ENCODE peak calls at places on chromosomes 1 and 21, in nine cellular contexts. E is progenitor cell of endocrine pancreas, G is osteocyte, C is epithelial cell of esophagus, J is endodermal cell, K is bronchial epithelial cell, O is heart left ventricle, A is lower lobe of right lung, H is sigmoid colon. F is an unnamed sample.

GRCh38 chr1:170360601-170361000 is 171.4 kb upstream of the GORAB start:
- DNase-seq in E (no peak), G (no peak), K (no peak), H (no peak), O (no peak), J (no peak), A (no peak), C (no peak), F (no peak)

GRCh38 chr1:156122519-156123355 is 8.2 kb downstream of the LMNA start:
- DNase-seq in C (peak; percentile 52), A (peak; percentile 75), J (peak; percentile 75), G (peak; percentile 95), E (no peak), K (peak; percentile 68), H (peak; percentile 94), O (peak; percentile 89), F (no peak)

GRCh38 chr1:157984469-157984868 is 9.0 kb upstream of the KIRREL1 start:
- DNase-seq in H (no peak), G (no peak), K (no peak), E (no peak), O (no peak), A (no peak), C (no peak), J (no peak), F (no peak)

GRCh38 chr1:97599447-97599846 is 321.4 kb downstream of the DPYD start:
- DNase-seq in K (peak; percentile 56), E (no peak), O (no peak), J (no peak), H (no peak), A (no peak), C (peak; percentile 59), G (no peak), F (no peak)

GRCh38 chr1:64155285-64155684 is 48.1 kb upstream of the UBE2U start:
- DNase-seq in G (no peak), H (no peak), E (no peak), O (no peak), K (no peak), C (no peak), A (no peak), J (no peak), F (no peak)

GRCh38 chr1:22814176-22815042 is 103.8 kb downstream of the EPHB2 start:
- DNase-seq in H (peak; percentile 96), A (peak; percentile 77), O (no peak), G (no peak), C (no peak), K (no peak), E (no peak), J (no peak), F (no peak)

GRCh38 chr1:17679856-17680255 is 75.3 kb upstream of the ACTL8 start:
- DNase-seq in H (no peak), O (no peak), E (no peak), K (no peak), A (no peak), J (no peak), C (no peak), G (no peak), F (no peak)

GRCh38 chr21:22536511-22536910 is 1538.3 kb downstream of the NCAM2 start:
- DNase-seq in O (no peak), G (no peak), C (peak; percentile 37), H (no peak), K (peak; percentile 57), J (no peak), A (no peak), E (no peak), F (no peak)

GRCh38 chr1:145849356-145850165 is 4.1 kb downstream of the NUDT17 start:
- DNase-seq in J (peak; percentile 55), K (peak; percentile 59), H (no peak), E (no peak), G (no peak), O (no peak), A (no peak), C (peak; percentile 26), F (no peak)

GRCh38 chr1:39409055-39409816 is 82.2 kb upstream of the BMP8A start:
- DNase-seq in O (peak; percentile 64), J (peak; percentile 81), E (no peak), A (peak; percentile 63), G (no peak), K (no peak), C (peak; percentile 15), H (peak; percentile 80), F (peak; percentile 59)

GRCh38 chr1:211386931-211387330 is 60.3 kb downstream of the TRAF5 start:
- DNase-seq in C (no peak), K (no peak), A (no peak), E (no peak), O (no peak), G (no peak), H (no peak), J (no peak), F (no peak)

GRCh38 chr1:186871784-186872183 is 43.0 kb downstream of the PLA2G4A start:
- DNase-seq in J (no peak), O (no peak), C (no peak), G (no peak), E (no peak), K (no peak), A (no peak), H (no peak), F (no peak)

GRCh38 chr1:41738475-41738874 is 180.2 kb downstream of the HIVEP3 start:
- DNase-seq in E (no peak), G (no peak), K (no peak), C (no peak), J (no peak), O (no peak), A (no peak), H (no peak), F (no peak)

GRCh38 chr1:17314491-17314971 is 6.5 kb downstream of the PADI4 start:
- DNase-seq in J (no peak), G (no peak), E (no peak), K (no peak), O (no peak), A (no peak), C (no peak), H (peak; percentile 50), F (no peak)

GRCh38 chr1:202165267-202165941 is 5.0 kb upstream of the PTPN7 start:
- DNase-seq in H (no peak), G (no peak), K (no peak), C (no peak), J (no peak), E (no peak), A (no peak), O (no peak), F (no peak)

GRCh38 chr1:224357626-224358124 is 996 bp downstream of the CNIH4 start:
- DNase-seq in K (peak; percentile 45), O (no peak), H (no peak), G (no peak), C (peak; percentile 69), E (no peak), J (no peak), A (no peak), F (peak; percentile 56)

GRCh38 chr1:214686497-214686896 is 83.5 kb downstream of the CENPF start:
- DNase-seq in H (no peak), G (no peak), K (no peak), C (no peak), E (no peak), O (no peak), J (no peak), A (no peak), F (no peak)

GRCh38 chr21:17688912-17689874 is 76.5 kb upstream of the BTG3 start:
- DNase-seq in J (peak; percentile 68), E (no peak), H (no peak), G (no peak), O (peak; percentile 33), K (peak; percentile 96), A (peak; percentile 57), C (peak; percentile 97), F (no peak)

GRCh38 chr1:205827623-205828022 is 14.6 kb upstream of the SLC41A1 start:
- DNase-seq in H (no peak), C (no peak), A (no peak), K (no peak), E (no peak), J (peak; percentile 75), G (no peak), O (no peak), F (no peak)
- TF ChIP-seq CTCF in H (no peak), C (no peak), A (no peak), K (peak; percentile 5), E (no peak), J (no peak), G (no peak), O (no peak), F (no peak)

GRCh38 chr1:183185941-183186490 is at the start of gene LAMC2:
- DNase-seq in H (peak; percentile 67), K (peak; percentile 98), A (peak; percentile 72), G (no peak), J (peak; percentile 94), E (peak; percentile 58), C (peak; percentile 98), O (no peak), F (no peak)
- TF ChIP-seq CTCF in H (no peak), K (peak; percentile 74), A (peak; percentile 29), G (peak; percentile 60), J (peak; percentile 77), E (peak; percentile 58), C (peak; percentile 38), O (no peak), F (no peak)

DNA sequence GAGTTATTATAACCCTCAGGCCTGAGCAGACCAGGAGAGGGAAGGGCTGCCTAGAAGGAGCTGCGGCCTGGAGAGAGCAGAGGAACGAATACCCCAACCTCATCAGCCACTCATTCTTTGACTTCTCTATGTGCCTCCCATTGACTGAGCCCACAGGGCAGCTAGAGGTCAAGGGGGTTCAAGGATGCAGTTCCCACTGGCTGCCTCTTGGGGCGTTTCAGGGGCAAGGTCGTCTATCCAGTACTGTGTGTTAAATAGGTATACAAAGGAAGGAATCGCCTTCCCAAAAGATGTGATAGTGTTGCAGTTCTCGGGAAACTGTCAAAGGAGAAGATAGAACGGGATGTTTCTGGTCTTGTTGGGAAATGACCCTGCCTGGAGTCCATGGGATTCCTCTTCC is 250.6 kb downstream of the PRDM2 start:
- DNase-seq in G (peak; percentile 48), K (no peak), C (no peak), J (peak; percentile 86), A (no peak), H (no peak), E (no peak), O (no peak), F (no peak)
- TF ChIP-seq CTCF in G (no peak), K (no peak), C (no peak), J (peak; percentile 78), A (peak; percentile 16), H (no peak), E (peak; percentile 49), O (peak; percentile 17), F (no peak)

GRCh38 chr1:181081399-181081798 is 7.1 kb upstream of the IER5 start:
- DNase-seq in K (no peak), O (no peak), G (no peak), A (no peak), H (no peak), E (no peak), C (no peak), J (no peak), F (no peak)

GRCh38 chr1:181080543-181080942 is 8.0 kb upstream of the IER5 start:
- DNase-seq in H (no peak), K (no peak), E (no peak), J (no peak), O (no peak), G (no peak), A (no peak), C (no peak), F (no peak)

GRCh38 chr1:181079382-181079781 is 9.1 kb upstream of the IER5 start:
- DNase-seq in K (peak; percentile 28), A (no peak), H (no peak), E (no peak), J (no peak), O (no peak), G (no peak), C (no peak), F (no peak)

GRCh38 chr1:181077576-181078242 is 10.8 kb upstream of the IER5 start:
- DNase-seq in K (peak; percentile 52), J (no peak), O (no peak), G (no peak), H (no peak), C (peak; percentile 40), A (no peak), E (no peak), F (no peak)

GRCh38 chr1:181079920-181080319 is 8.6 kb upstream of the IER5 start:
- DNase-seq in G (no peak), O (no peak), E (no peak), H (no peak), C (no peak), J (no peak), K (no peak), A (no peak), F (no peak)
- TF ChIP-seq CTCF in G (no peak), O (no peak), E (no peak), H (no peak), C (no peak), J (no peak), K (no peak), A (no peak), F (no peak)